ENCODE peak calls at places on chromosomes 3 and 15, in six cellular contexts. J is MG63, W is glutamatergic neuron, H is cardiac fibroblast, K is neural crest cell, M is fibroblast of the conjunctiva. Y is an unnamed sample.

GRCh38 chr15:29470794-29471193 is 201.2 kb upstream of the NSMCE3 start:
- DNase-seq in J (no peak), W (no peak), H (no peak), K (no peak), M (no peak), Y (no peak)

GRCh38 chr3:59334585-59334984 is 284.8 kb upstream of the CFAP20DC start:
- DNase-seq in J (no peak), W (no peak), H (peak), K (no peak), M (peak), Y (no peak)

GRCh38 chr3:30604091-30604490 is 2.3 kb upstream of the TGFBR2 start:
- DNase-seq in J (no peak), W (no peak), H (peak), K (no peak), M (no peak), Y (no peak)

GRCh38 chr15:58631319-58631718 is 118.2 kb downstream of the ADAM10 start:
- DNase-seq in J (no peak), W (no peak), H (no peak), K (no peak), M (no peak), Y (no peak)

GRCh38 chr15:63086967-63087366 is 34.7 kb upstream of the LACTB start:
- DNase-seq in J (no peak), W (no peak), H (no peak), K (no peak), M (no peak), Y (no peak)

GRCh38 chr3:16534914-16535301 is 21.4 kb upstream of the RFTN1 start:
- DNase-seq in J (no peak), W (no peak), H (no peak), K (no peak), M (no peak), Y (no peak)

GRCh38 chr3:72892081-72892763 is 4.4 kb downstream of the GXYLT2 start:
- DNase-seq in J (peak), W (no peak), H (peak), K (no peak), M (peak), Y (peak)

GRCh38 chr3:10482631-10483363 is 22.6 kb downstream of the ATP2B2 start:
- DNase-seq in J (no peak), W (no peak), H (no peak), K (no peak), M (no peak), Y (no peak)

Y was measured in fibroblast of lung.